ENCODE peak calls at places on chromosomes 2 and 18, in nine cellular contexts. One of them, this sample, is unnamed.

GRCh38 chr18:62531931-62532330 is 9.1 kb downstream of the ZCCHC2 start:
- DNase-seq in heart right ventricle: no peak
- DNase-seq in PC-9: no peak
- DNase-seq in HS-27A: no peak
- DNase-seq in AML-193: no peak
- DNase-seq in HTR-8/SVneo: no peak
- DNase-seq in GM13976: no peak
- DNase-seq in NCI-H1092 treated with DMSO at 0.1 percent for 48 hours: no peak
- DNase-seq in stimulated activated CD4-positive, alpha-beta T cell treated with anti-CD3 and anti-CD28 coated beads, Interleukin-15, amount 100 ng/mL, for 24 hours: no peak
- DNase-seq in this sample: no peak

GRCh38 chr2:75064691-75065396 is 106.4 kb downstream of the POLE4 start:
- DNase-seq in HS-27A: peak; percentile 31
- DNase-seq in NCI-H1092 treated with DMSO at 0.1 percent for 48 hours: no peak
- DNase-seq in HTR-8/SVneo: peak; percentile 79
- DNase-seq in stimulated activated CD4-positive, alpha-beta T cell treated with anti-CD3 and anti-CD28 coated beads, Interleukin-15, amount 100 ng/mL, for 24 hours: peak; percentile 61
- DNase-seq in GM13976: peak; percentile 53
- DNase-seq in PC-9: peak; percentile 55
- DNase-seq in AML-193: peak; percentile 29
- DNase-seq in heart right ventricle: peak; percentile 45
- DNase-seq in this sample: peak; percentile 66

GRCh38 chr2:127197475-127198385 is 22.4 kb downstream of the CYP27C1 start:
- DNase-seq in HTR-8/SVneo: peak; percentile 80
- DNase-seq in heart right ventricle: peak; percentile 63
- DNase-seq in stimulated activated CD4-positive, alpha-beta T cell treated with anti-CD3 and anti-CD28 coated beads, Interleukin-15, amount 100 ng/mL, for 24 hours: peak; percentile 77
- DNase-seq in PC-9: peak; percentile 83
- DNase-seq in NCI-H1092 treated with DMSO at 0.1 percent for 48 hours: peak; percentile 47
- DNase-seq in HS-27A: peak; percentile 54
- DNase-seq in AML-193: peak; percentile 61
- DNase-seq in GM13976: no peak
- DNase-seq in this sample: peak; percentile 91

GRCh38 chr2:10768063-10768507 is 44.5 kb downstream of the PDIA6 start:
- DNase-seq in HS-27A: no peak
- DNase-seq in NCI-H1092 treated with DMSO at 0.1 percent for 48 hours: no peak
- DNase-seq in PC-9: no peak
- DNase-seq in heart right ventricle: peak; percentile 60
- DNase-seq in HTR-8/SVneo: no peak
- DNase-seq in stimulated activated CD4-positive, alpha-beta T cell treated with anti-CD3 and anti-CD28 coated beads, Interleukin-15, amount 100 ng/mL, for 24 hours: no peak
- DNase-seq in AML-193: no peak
- DNase-seq in GM13976: no peak
- DNase-seq in this sample: no peak

GRCh38 chr2:33477473-33478468 is 1.3 kb downstream of the RASGRP3 start:
- DNase-seq in heart right ventricle: no peak
- DNase-seq in HTR-8/SVneo: no peak
- DNase-seq in PC-9: no peak
- DNase-seq in stimulated activated CD4-positive, alpha-beta T cell treated with anti-CD3 and anti-CD28 coated beads, Interleukin-15, amount 100 ng/mL, for 24 hours: peak; percentile 22
- DNase-seq in NCI-H1092 treated with DMSO at 0.1 percent for 48 hours: no peak
- DNase-seq in GM13976: peak; percentile 60
- DNase-seq in AML-193: peak; percentile 20
- DNase-seq in HS-27A: no peak
- DNase-seq in this sample: peak; percentile 79

GRCh38 chr2:28423856-28424605 is 31.4 kb downstream of the FOSL2 start:
- DNase-seq in HTR-8/SVneo: no peak
- DNase-seq in stimulated activated CD4-positive, alpha-beta T cell treated with anti-CD3 and anti-CD28 coated beads, Interleukin-15, amount 100 ng/mL, for 24 hours: no peak
- DNase-seq in HS-27A: no peak
- DNase-seq in GM13976: no peak
- DNase-seq in heart right ventricle: no peak
- DNase-seq in NCI-H1092 treated with DMSO at 0.1 percent for 48 hours: no peak
- DNase-seq in PC-9: no peak
- DNase-seq in AML-193: peak; percentile 23
- DNase-seq in this sample: peak; percentile 54

GRCh38 chr2:60424233-60424632 is 129.2 kb downstream of the BCL11A start:
- DNase-seq in GM13976: no peak
- DNase-seq in HS-27A: no peak
- DNase-seq in HTR-8/SVneo: no peak
- DNase-seq in AML-193: no peak
- DNase-seq in PC-9: no peak
- DNase-seq in heart right ventricle: no peak
- DNase-seq in stimulated activated CD4-positive, alpha-beta T cell treated with anti-CD3 and anti-CD28 coated beads, Interleukin-15, amount 100 ng/mL, for 24 hours: no peak
- DNase-seq in NCI-H1092 treated with DMSO at 0.1 percent for 48 hours: no peak
- DNase-seq in this sample: no peak

GRCh38 chr2:157055660-157056199 is 201.8 kb upstream of the GALNT5 start:
- DNase-seq in GM13976: no peak
- DNase-seq in PC-9: no peak
- DNase-seq in stimulated activated CD4-positive, alpha-beta T cell treated with anti-CD3 and anti-CD28 coated beads, Interleukin-15, amount 100 ng/mL, for 24 hours: no peak
- DNase-seq in AML-193: peak; percentile 8
- DNase-seq in HS-27A: no peak
- DNase-seq in NCI-H1092 treated with DMSO at 0.1 percent for 48 hours: peak; percentile 9
- DNase-seq in heart right ventricle: no peak
- DNase-seq in HTR-8/SVneo: no peak
- DNase-seq in this sample: peak; percentile 25

GRCh38 chr2:169711751-169712509 is 17.7 kb downstream of the PHOSPHO2 start:
- DNase-seq in HTR-8/SVneo: no peak
- DNase-seq in NCI-H1092 treated with DMSO at 0.1 percent for 48 hours: no peak
- DNase-seq in AML-193: no peak
- DNase-seq in heart right ventricle: no peak
- DNase-seq in PC-9: no peak
- DNase-seq in stimulated activated CD4-positive, alpha-beta T cell treated with anti-CD3 and anti-CD28 coated beads, Interleukin-15, amount 100 ng/mL, for 24 hours: no peak
- DNase-seq in HS-27A: no peak
- DNase-seq in GM13976: no peak
- DNase-seq in this sample: peak; percentile 32

GRCh38 chr2:232332940-232333259 is 45.7 kb upstream of the ALPP start:
- DNase-seq in PC-9: no peak
- DNase-seq in GM13976: no peak
- DNase-seq in AML-193: no peak
- DNase-seq in NCI-H1092 treated with DMSO at 0.1 percent for 48 hours: no peak
- DNase-seq in heart right ventricle: no peak
- DNase-seq in HS-27A: no peak
- DNase-seq in HTR-8/SVneo: no peak
- DNase-seq in stimulated activated CD4-positive, alpha-beta T cell treated with anti-CD3 and anti-CD28 coated beads, Interleukin-15, amount 100 ng/mL, for 24 hours: no peak
- DNase-seq in this sample: peak; percentile 81

GRCh38 chr2:151297882-151298281 is 8.4 kb upstream of the NMI start:
- DNase-seq in HTR-8/SVneo: no peak
- DNase-seq in AML-193: peak; percentile 75
- DNase-seq in NCI-H1092 treated with DMSO at 0.1 percent for 48 hours: no peak
- DNase-seq in GM13976: peak; percentile 61
- DNase-seq in PC-9: no peak
- DNase-seq in stimulated activated CD4-positive, alpha-beta T cell treated with anti-CD3 and anti-CD28 coated beads, Interleukin-15, amount 100 ng/mL, for 24 hours: no peak
- DNase-seq in heart right ventricle: no peak
- DNase-seq in HS-27A: no peak
- DNase-seq in this sample: peak; percentile 83

GRCh38 chr18:8299054-8299708 is 310.1 kb upstream of the RAB12 start:
- DNase-seq in HTR-8/SVneo: no peak
- DNase-seq in heart right ventricle: no peak
- DNase-seq in stimulated activated CD4-positive, alpha-beta T cell treated with anti-CD3 and anti-CD28 coated beads, Interleukin-15, amount 100 ng/mL, for 24 hours: no peak
- DNase-seq in NCI-H1092 treated with DMSO at 0.1 percent for 48 hours: peak; percentile 75
- DNase-seq in PC-9: no peak
- DNase-seq in HS-27A: no peak
- DNase-seq in AML-193: no peak
- DNase-seq in GM13976: no peak
- DNase-seq in this sample: no peak

GRCh38 chr2:20781656-20782265 is 41.1 kb downstream of the LDAH start:
- DNase-seq in PC-9: no peak
- DNase-seq in stimulated activated CD4-positive, alpha-beta T cell treated with anti-CD3 and anti-CD28 coated beads, Interleukin-15, amount 100 ng/mL, for 24 hours: peak; percentile 15
- DNase-seq in GM13976: peak; percentile 24
- DNase-seq in HTR-8/SVneo: peak; percentile 29
- DNase-seq in NCI-H1092 treated with DMSO at 0.1 percent for 48 hours: no peak
- DNase-seq in AML-193: peak; percentile 45
- DNase-seq in heart right ventricle: no peak
- DNase-seq in HS-27A: peak; percentile 20
- DNase-seq in this sample: peak; percentile 49

GRCh38 chr2:108304975-108305374 is 16.3 kb downstream of the SULT1C2 start:
- DNase-seq in AML-193: no peak
- DNase-seq in stimulated activated CD4-positive, alpha-beta T cell treated with anti-CD3 and anti-CD28 coated beads, Interleukin-15, amount 100 ng/mL, for 24 hours: no peak
- DNase-seq in PC-9: no peak
- DNase-seq in GM13976: peak; percentile 45
- DNase-seq in heart right ventricle: no peak
- DNase-seq in NCI-H1092 treated with DMSO at 0.1 percent for 48 hours: no peak
- DNase-seq in HTR-8/SVneo: no peak
- DNase-seq in HS-27A: no peak
- DNase-seq in this sample: no peak

GRCh38 chr2:172288603-172289002 is 138.8 kb upstream of the ITGA6 start:
- DNase-seq in HTR-8/SVneo: no peak
- DNase-seq in PC-9: peak; percentile 53
- DNase-seq in GM13976: no peak
- DNase-seq in heart right ventricle: no peak
- DNase-seq in stimulated activated CD4-positive, alpha-beta T cell treated with anti-CD3 and anti-CD28 coated beads, Interleukin-15, amount 100 ng/mL, for 24 hours: peak; percentile 49
- DNase-seq in AML-193: no peak
- DNase-seq in NCI-H1092 treated with DMSO at 0.1 percent for 48 hours: peak; percentile 15
- DNase-seq in HS-27A: no peak
- DNase-seq in this sample: no peak

GRCh38 chr2:235468978-235469694 is 24.7 kb upstream of the AGAP1 start:
- DNase-seq in stimulated activated CD4-positive, alpha-beta T cell treated with anti-CD3 and anti-CD28 coated beads, Interleukin-15, amount 100 ng/mL, for 24 hours: no peak
- DNase-seq in HS-27A: no peak
- DNase-seq in heart right ventricle: no peak
- DNase-seq in PC-9: peak; percentile 63
- DNase-seq in HTR-8/SVneo: peak; percentile 85
- DNase-seq in NCI-H1092 treated with DMSO at 0.1 percent for 48 hours: peak; percentile 3
- DNase-seq in GM13976: no peak
- DNase-seq in AML-193: no peak
- DNase-seq in this sample: no peak

GRCh38 chr2:71697106-71698010 is 244.0 kb downstream of the DYSF start:
- DNase-seq in NCI-H1092 treated with DMSO at 0.1 percent for 48 hours: no peak
- DNase-seq in PC-9: no peak
- DNase-seq in stimulated activated CD4-positive, alpha-beta T cell treated with anti-CD3 and anti-CD28 coated beads, Interleukin-15, amount 100 ng/mL, for 24 hours: no peak
- DNase-seq in AML-193: no peak
- DNase-seq in heart right ventricle: no peak
- DNase-seq in HTR-8/SVneo: no peak
- DNase-seq in HS-27A: no peak
- DNase-seq in GM13976: no peak
- DNase-seq in this sample: no peak

GRCh38 chr2:75558786-75559428 is 1.8 kb downstream of the EVA1A start:
- DNase-seq in stimulated activated CD4-positive, alpha-beta T cell treated with anti-CD3 and anti-CD28 coated beads, Interleukin-15, amount 100 ng/mL, for 24 hours: no peak
- DNase-seq in GM13976: no peak
- DNase-seq in NCI-H1092 treated with DMSO at 0.1 percent for 48 hours: no peak
- DNase-seq in HTR-8/SVneo: no peak
- DNase-seq in heart right ventricle: no peak
- DNase-seq in HS-27A: no peak
- DNase-seq in PC-9: no peak
- DNase-seq in AML-193: no peak
- DNase-seq in this sample: peak; percentile 17

GRCh38 chr18:46013484-46014189 is 46.5 kb upstream of the EPG5 start:
- DNase-seq in HS-27A: no peak
- DNase-seq in AML-193: no peak
- DNase-seq in NCI-H1092 treated with DMSO at 0.1 percent for 48 hours: no peak
- DNase-seq in heart right ventricle: no peak
- DNase-seq in stimulated activated CD4-positive, alpha-beta T cell treated with anti-CD3 and anti-CD28 coated beads, Interleukin-15, amount 100 ng/mL, for 24 hours: peak; percentile 38
- DNase-seq in PC-9: no peak
- DNase-seq in GM13976: peak; percentile 25
- DNase-seq in HTR-8/SVneo: no peak
- DNase-seq in this sample: no peak

GRCh38 chr18:67359868-67360838 is 156.4 kb downstream of the DSEL start:
- DNase-seq in NCI-H1092 treated with DMSO at 0.1 percent for 48 hours: no peak
- DNase-seq in HS-27A: peak; percentile 85
- DNase-seq in PC-9: peak; percentile 42
- DNase-seq in HTR-8/SVneo: peak; percentile 64
- DNase-seq in stimulated activated CD4-positive, alpha-beta T cell treated with anti-CD3 and anti-CD28 coated beads, Interleukin-15, amount 100 ng/mL, for 24 hours: peak; percentile 51
- DNase-seq in heart right ventricle: no peak
- DNase-seq in AML-193: no peak
- DNase-seq in GM13976: peak; percentile 16
- DNase-seq in this sample: peak; percentile 4

GRCh38 chr18:56470679-56471345 is 167.6 kb downstream of the TXNL1 start:
- DNase-seq in AML-193: no peak
- DNase-seq in GM13976: no peak
- DNase-seq in NCI-H1092 treated with DMSO at 0.1 percent for 48 hours: no peak
- DNase-seq in HTR-8/SVneo: no peak
- DNase-seq in HS-27A: no peak
- DNase-seq in heart right ventricle: peak; percentile 24
- DNase-seq in PC-9: no peak
- DNase-seq in stimulated activated CD4-positive, alpha-beta T cell treated with anti-CD3 and anti-CD28 coated beads, Interleukin-15, amount 100 ng/mL, for 24 hours: no peak
- DNase-seq in this sample: no peak

GRCh38 chr18:45951021-45951714 is 16.0 kb downstream of the EPG5 start:
- DNase-seq in GM13976: no peak
- DNase-seq in AML-193: no peak
- DNase-seq in NCI-H1092 treated with DMSO at 0.1 percent for 48 hours: no peak
- DNase-seq in heart right ventricle: no peak
- DNase-seq in PC-9: peak; percentile 53
- DNase-seq in HS-27A: no peak
- DNase-seq in stimulated activated CD4-positive, alpha-beta T cell treated with anti-CD3 and anti-CD28 coated beads, Interleukin-15, amount 100 ng/mL, for 24 hours: no peak
- DNase-seq in HTR-8/SVneo: no peak
- DNase-seq in this sample: peak; percentile 32

GRCh38 chr2:72084584-72084976 is 63.1 kb downstream of the CYP26B1 start:
- DNase-seq in PC-9: no peak
- DNase-seq in AML-193: no peak
- DNase-seq in NCI-H1092 treated with DMSO at 0.1 percent for 48 hours: no peak
- DNase-seq in HTR-8/SVneo: no peak
- DNase-seq in heart right ventricle: no peak
- DNase-seq in HS-27A: no peak
- DNase-seq in stimulated activated CD4-positive, alpha-beta T cell treated with anti-CD3 and anti-CD28 coated beads, Interleukin-15, amount 100 ng/mL, for 24 hours: no peak
- DNase-seq in GM13976: no peak
- DNase-seq in this sample: no peak

GRCh38 chr2:166419616-166419934 is 43.8 kb upstream of the SCN9A start:
- DNase-seq in NCI-H1092 treated with DMSO at 0.1 percent for 48 hours: peak; percentile 22
- DNase-seq in heart right ventricle: no peak
- DNase-seq in GM13976: no peak
- DNase-seq in AML-193: peak; percentile 38
- DNase-seq in HTR-8/SVneo: no peak
- DNase-seq in PC-9: no peak
- DNase-seq in HS-27A: peak; percentile 9
- DNase-seq in stimulated activated CD4-positive, alpha-beta T cell treated with anti-CD3 and anti-CD28 coated beads, Interleukin-15, amount 100 ng/mL, for 24 hours: no peak
- DNase-seq in this sample: peak; percentile 20

GRCh38 chr2:9712263-9712662 is 81.5 kb upstream of the YWHAQ start:
- DNase-seq in GM13976: no peak
- DNase-seq in heart right ventricle: no peak
- DNase-seq in PC-9: no peak
- DNase-seq in HS-27A: no peak
- DNase-seq in AML-193: no peak
- DNase-seq in HTR-8/SVneo: no peak
- DNase-seq in NCI-H1092 treated with DMSO at 0.1 percent for 48 hours: no peak
- DNase-seq in stimulated activated CD4-positive, alpha-beta T cell treated with anti-CD3 and anti-CD28 coated beads, Interleukin-15, amount 100 ng/mL, for 24 hours: peak; percentile 33
- DNase-seq in this sample: no peak

GRCh38 chr2:24199968-24200590 is 25.2 kb downstream of the FAM228A start:
- DNase-seq in HS-27A: no peak
- DNase-seq in heart right ventricle: no peak
- DNase-seq in HTR-8/SVneo: no peak
- DNase-seq in AML-193: no peak
- DNase-seq in NCI-H1092 treated with DMSO at 0.1 percent for 48 hours: no peak
- DNase-seq in stimulated activated CD4-positive, alpha-beta T cell treated with anti-CD3 and anti-CD28 coated beads, Interleukin-15, amount 100 ng/mL, for 24 hours: no peak
- DNase-seq in PC-9: no peak
- DNase-seq in GM13976: no peak
- DNase-seq in this sample: no peak

GRCh38 chr2:106115250-106115649 is 78.9 kb downstream of the UXS1 start:
- DNase-seq in PC-9: peak; percentile 66
- DNase-seq in NCI-H1092 treated with DMSO at 0.1 percent for 48 hours: no peak
- DNase-seq in HTR-8/SVneo: peak; percentile 46
- DNase-seq in stimulated activated CD4-positive, alpha-beta T cell treated with anti-CD3 and anti-CD28 coated beads, Interleukin-15, amount 100 ng/mL, for 24 hours: no peak
- DNase-seq in AML-193: peak; percentile 28
- DNase-seq in HS-27A: peak; percentile 30
- DNase-seq in GM13976: peak; percentile 47
- DNase-seq in heart right ventricle: no peak
- DNase-seq in this sample: peak; percentile 94

GRCh38 chr2:46142546-46143329 is 154.5 kb upstream of the EPAS1 start:
- DNase-seq in GM13976: peak; percentile 4
- DNase-seq in HTR-8/SVneo: no peak
- DNase-seq in AML-193: no peak
- DNase-seq in NCI-H1092 treated with DMSO at 0.1 percent for 48 hours: no peak
- DNase-seq in stimulated activated CD4-positive, alpha-beta T cell treated with anti-CD3 and anti-CD28 coated beads, Interleukin-15, amount 100 ng/mL, for 24 hours: no peak
- DNase-seq in PC-9: peak; percentile 58
- DNase-seq in HS-27A: no peak
- DNase-seq in heart right ventricle: no peak
- DNase-seq in this sample: peak; percentile 39

GRCh38 chr2:224973112-224974016 is 68.9 kb downstream of the DOCK10 start:
- DNase-seq in PC-9: peak; percentile 73
- DNase-seq in heart right ventricle: no peak
- DNase-seq in NCI-H1092 treated with DMSO at 0.1 percent for 48 hours: no peak
- DNase-seq in AML-193: no peak
- DNase-seq in HTR-8/SVneo: no peak
- DNase-seq in GM13976: no peak
- DNase-seq in stimulated activated CD4-positive, alpha-beta T cell treated with anti-CD3 and anti-CD28 coated beads, Interleukin-15, amount 100 ng/mL, for 24 hours: no peak
- DNase-seq in HS-27A: no peak
- DNase-seq in this sample: no peak

GRCh38 chr2:216691210-216691741 is 4.1 kb downstream of the IGFBP5 start:
- DNase-seq in heart right ventricle: peak; percentile 85
- DNase-seq in NCI-H1092 treated with DMSO at 0.1 percent for 48 hours: peak; percentile 85
- DNase-seq in stimulated activated CD4-positive, alpha-beta T cell treated with anti-CD3 and anti-CD28 coated beads, Interleukin-15, amount 100 ng/mL, for 24 hours: peak; percentile 45
- DNase-seq in GM13976: peak; percentile 78
- DNase-seq in HTR-8/SVneo: no peak
- DNase-seq in HS-27A: no peak
- DNase-seq in PC-9: peak; percentile 70
- DNase-seq in AML-193: no peak
- DNase-seq in this sample: peak; percentile 28

GRCh38 chr2:191635333-191636234 is 42.4 kb upstream of the NABP1 start:
- DNase-seq in NCI-H1092 treated with DMSO at 0.1 percent for 48 hours: no peak
- DNase-seq in AML-193: no peak
- DNase-seq in PC-9: no peak
- DNase-seq in HTR-8/SVneo: peak; percentile 41
- DNase-seq in GM13976: peak; percentile 8
- DNase-seq in heart right ventricle: no peak
- DNase-seq in HS-27A: peak; percentile 83
- DNase-seq in stimulated activated CD4-positive, alpha-beta T cell treated with anti-CD3 and anti-CD28 coated beads, Interleukin-15, amount 100 ng/mL, for 24 hours: peak; percentile 24
- DNase-seq in this sample: no peak